ENCODE peak calls at places on chromosomes 16 and 17, in seven cellular contexts. L is RCC 7860; F is HTR-8/SVneo; Z is IMR-90; G is nucleus accumbens; O is stimulated activated CD8-positive, alpha-beta memory T cell treated with anti-CD3 and anti-CD28 coated beads, Interleukin-7, amount 100 ng/mL, for 1 hour; J is NCI-H524. W is an unnamed sample.

GRCh38 chr17:647340-648197 is 67.1 kb downstream of the VPS53 start:
- DNase-seq in L (no peak), F (no peak), Z (no peak), G (no peak), O (no peak), J (no peak), W (no peak)

GRCh38 chr17:15662726-15663125 is 21.4 kb downstream of the TRIM16 start:
- DNase-seq in L (no peak), F (no peak), Z (no peak), G (no peak), O (no peak), J (no peak), W (no peak)

GRCh38 chr17:46772013-46772878 is 46.2 kb downstream of the WNT3 start:
- DNase-seq in L (no peak), F (peak; percentile 45), Z (no peak), G (no peak), O (no peak), J (peak; percentile 40), W (no peak)

GRCh38 chr17:66655861-66656260 is 179.1 kb upstream of the CACNG5 start:
- DNase-seq in L (peak; percentile 67), F (peak; percentile 48), Z (peak; percentile 80), G (no peak), O (no peak), J (no peak), W (no peak)

GRCh38 chr16:74745926-74746325 is 28.7 kb downstream of the FA2H start:
- DNase-seq in L (no peak), F (no peak), Z (no peak), G (no peak), O (no peak), J (no peak), W (no peak)

GRCh38 chr16:74557275-74557674 is 49.6 kb downstream of the GLG1 start:
- DNase-seq in L (no peak), F (no peak), Z (no peak), G (no peak), O (no peak), J (no peak), W (no peak)

GRCh38 chr16:87701505-87701921 is 64.3 kb downstream of the KLHDC4 start:
- DNase-seq in L (no peak), F (no peak), Z (no peak), G (no peak), O (no peak), J (no peak), W (no peak)

GRCh38 chr17:62700964-62701705 is 73.7 kb downstream of the MRC2 start:
- DNase-seq in L (no peak), F (no peak), Z (no peak), G (no peak), O (no peak), J (no peak), W (no peak)

GRCh38 chr17:8117367-8117979 is 841 bp downstream of the ALOXE3 start:
- DNase-seq in L (no peak), F (no peak), Z (no peak), G (no peak), O (no peak), J (peak; percentile 4), W (no peak)

GRCh38 chr17:68498479-68499326 is 13.5 kb upstream of the PRKAR1A start:
- DNase-seq in L (no peak), F (no peak), Z (no peak), G (no peak), O (no peak), J (no peak), W (no peak)

GRCh38 chr17:78185981-78186688 is 717 bp downstream of the TK1 start:
- DNase-seq in L (peak; percentile 62), F (peak; percentile 75), Z (no peak), G (no peak), O (no peak), J (peak; percentile 74), W (no peak)

GRCh38 chr17:39643271-39643670 is 6.3 kb downstream of the STARD3 start:
- DNase-seq in L (peak; percentile 55), F (no peak), Z (peak; percentile 34), G (no peak), O (no peak), J (no peak), W (no peak)

W was measured in cortex of kidney.